ENCODE peak calls at places on chromosomes 11 and 22, in nine cellular contexts. M is NCI-H2171; F is K562; L is DND-41; H is type B pancreatic cell; V is cardiac muscle cell; Y is RCC 7860; Q is psoas muscle; S is activated CD4-positive, alpha-beta T cell treated with anti-CD3 and anti-CD28 coated beads for 48 hours. G is an unnamed sample.

GRCh38 chr11:107562647-107563208 is 2.8 kb downstream of the ALKBH8 start:
- DNase-seq in L (no peak), Q (no peak), S (no peak), M (no peak), F (no peak), Y (peak), H (no peak), V (peak), G (no peak)

GRCh38 chr22:23315341-23315917 is 135.1 kb downstream of the BCR start:
- DNase-seq in Y (peak), S (peak), F (peak), V (peak), L (peak), Q (no peak), H (peak), M (peak), G (peak)

GRCh38 chr11:13287026-13287425 is 9.4 kb downstream of the BMAL1 start:
- DNase-seq in F (no peak), Y (no peak), S (peak), L (no peak), V (no peak), Q (no peak), M (no peak), H (no peak), G (no peak)

GRCh38 chr11:95192717-95193116 is 38.3 kb downstream of the SESN3 start:
- DNase-seq in L (no peak), Q (no peak), M (no peak), H (no peak), Y (no peak), F (no peak), V (no peak), S (no peak), G (no peak)

GRCh38 chr22:39569066-39569465 is 1.5 kb upstream of the CACNA1I start:
- DNase-seq in Y (no peak), V (no peak), S (no peak), M (no peak), Q (no peak), F (no peak), L (no peak), H (no peak), G (no peak)

GRCh38 chr22:39530692-39531331 is 1.7 kb downstream of the RPS19BP1 start:
- DNase-seq in Y (no peak), M (no peak), Q (no peak), H (no peak), V (peak), F (peak), S (no peak), L (peak), G (no peak)

GRCh38 chr11:72687326-72687725 is 13.1 kb upstream of the PDE2A start:
- DNase-seq in M (no peak), Q (no peak), H (no peak), L (no peak), F (no peak), Y (no peak), S (no peak), V (no peak), G (no peak)

GRCh38 chr11:31702966-31703365 is 108.2 kb downstream of the PAX6 start:
- DNase-seq in Y (no peak), Q (no peak), L (no peak), F (no peak), M (peak), H (no peak), S (no peak), V (no peak), G (no peak)

GRCh38 chr11:13269775-13270174 is 7.8 kb upstream of the BMAL1 start:
- DNase-seq in H (no peak), Y (no peak), V (no peak), M (no peak), L (no peak), F (no peak), S (no peak), Q (no peak), G (no peak)

GRCh38 chr11:104668797-104669463 is 229.3 kb downstream of the CASP12 start:
- DNase-seq in Q (no peak), S (no peak), L (no peak), V (peak), M (no peak), Y (peak), H (no peak), F (no peak), G (no peak)

GRCh38 chr11:36253238-36253637 is 36.0 kb downstream of the COMMD9 start:
- DNase-seq in Q (no peak), L (no peak), H (no peak), M (peak), V (no peak), F (no peak), Y (no peak), S (no peak), G (no peak)

GRCh38 chr11:1207451-1208360 is 15.2 kb upstream of the MUC5B start:
- DNase-seq in Q (peak), H (peak), M (no peak), V (no peak), F (no peak), S (no peak), L (no peak), Y (no peak), G (peak)

GRCh38 chr22:37594237-37594636 is 14.3 kb upstream of the LGALS2 start:
- DNase-seq in M (no peak), Q (no peak), V (no peak), F (no peak), S (no peak), L (no peak), H (no peak), Y (no peak), G (no peak)

GRCh38 chr11:67054851-67055523 is 1.7 kb upstream of the RHOD start:
- DNase-seq in Q (peak), F (peak), M (peak), V (peak), L (peak), Y (peak), H (peak), S (peak), G (peak)

GRCh38 chr22:41910050-41910598 is 4.8 kb downstream of the SHISA8 start:
- DNase-seq in Y (no peak), L (no peak), Q (no peak), V (no peak), M (no peak), H (no peak), S (no peak), F (no peak), G (peak)

GRCh38 chr22:35376728-35377472 is 4.0 kb upstream of the HMOX1 start:
- DNase-seq in V (peak), Y (peak), H (peak), Q (peak), S (peak), F (peak), L (peak), M (peak), G (peak)